ENCODE peak calls at places on chromosomes 4 and X, in ten cellular contexts. One of them, this sample, is unnamed.

GRCh38 chrX:13994681-13995080 is 35.0 kb downstream of the GEMIN8 start:
- DNase-seq in HFF-Myc: no peak
- DNase-seq in GM23338: no peak
- DNase-seq in progenitor cell of endocrine pancreas: no peak
- DNase-seq in IMR-90: no peak
- DNase-seq in CD8-positive, alpha-beta T cell: no peak
- DNase-seq in OCI-LY7: no peak
- DNase-seq in NB4: no peak
- DNase-seq in fibroblast of mammary gland: peak
- DNase-seq in AG10803: no peak
- DNase-seq in this sample: no peak

GRCh38 chr4:10275696-10276095 is 159.1 kb upstream of the WDR1 start:
- DNase-seq in GM23338: no peak
- DNase-seq in NB4: no peak
- DNase-seq in CD8-positive, alpha-beta T cell: no peak
- DNase-seq in HFF-Myc: no peak
- DNase-seq in OCI-LY7: no peak
- DNase-seq in AG10803: peak
- DNase-seq in fibroblast of mammary gland: no peak
- DNase-seq in progenitor cell of endocrine pancreas: no peak
- DNase-seq in IMR-90: no peak
- DNase-seq in this sample: no peak

GRCh38 chrX:12975999-12976558 is 1.2 kb downstream of the TMSB4X start:
- DNase-seq in AG10803: peak
- DNase-seq in GM23338: peak
- DNase-seq in IMR-90: peak
- DNase-seq in CD8-positive, alpha-beta T cell: peak
- DNase-seq in fibroblast of mammary gland: no peak
- DNase-seq in OCI-LY7: peak
- DNase-seq in progenitor cell of endocrine pancreas: no peak
- DNase-seq in HFF-Myc: no peak
- DNase-seq in NB4: peak
- DNase-seq in this sample: no peak

GRCh38 chr4:94548571-94548970 is 96.8 kb downstream of the PDLIM5 start:
- DNase-seq in AG10803: peak
- DNase-seq in fibroblast of mammary gland: peak
- DNase-seq in NB4: peak
- DNase-seq in CD8-positive, alpha-beta T cell: no peak
- DNase-seq in HFF-Myc: no peak
- DNase-seq in progenitor cell of endocrine pancreas: no peak
- DNase-seq in OCI-LY7: no peak
- DNase-seq in GM23338: peak
- DNase-seq in IMR-90: peak
- DNase-seq in this sample: no peak

GRCh38 chr4:7546809-7547367 is 112.2 kb upstream of the PSAPL1 start:
- DNase-seq in IMR-90: peak
- DNase-seq in GM23338: no peak
- DNase-seq in progenitor cell of endocrine pancreas: no peak
- DNase-seq in OCI-LY7: no peak
- DNase-seq in AG10803: peak
- DNase-seq in CD8-positive, alpha-beta T cell: no peak
- DNase-seq in fibroblast of mammary gland: peak
- DNase-seq in NB4: no peak
- DNase-seq in HFF-Myc: peak
- DNase-seq in this sample: no peak

GRCh38 chrX:21972721-21973120 is 32.2 kb downstream of the SMS start:
- DNase-seq in GM23338: peak
- DNase-seq in CD8-positive, alpha-beta T cell: peak
- DNase-seq in OCI-LY7: no peak
- DNase-seq in progenitor cell of endocrine pancreas: no peak
- DNase-seq in HFF-Myc: no peak
- DNase-seq in NB4: peak
- DNase-seq in IMR-90: peak
- DNase-seq in fibroblast of mammary gland: peak
- DNase-seq in AG10803: peak
- DNase-seq in this sample: no peak

GRCh38 chrX:46730765-46731164 is 28.2 kb downstream of the SLC9A7 start:
- DNase-seq in IMR-90: no peak
- DNase-seq in HFF-Myc: no peak
- DNase-seq in fibroblast of mammary gland: no peak
- DNase-seq in CD8-positive, alpha-beta T cell: no peak
- DNase-seq in OCI-LY7: no peak
- DNase-seq in AG10803: no peak
- DNase-seq in NB4: no peak
- DNase-seq in GM23338: no peak
- DNase-seq in progenitor cell of endocrine pancreas: no peak
- DNase-seq in this sample: no peak

GRCh38 chrX:132954323-132954722 is 4.1 kb downstream of the HS6ST2 start:
- DNase-seq in fibroblast of mammary gland: no peak
- DNase-seq in IMR-90: no peak
- DNase-seq in progenitor cell of endocrine pancreas: no peak
- DNase-seq in AG10803: no peak
- DNase-seq in NB4: no peak
- DNase-seq in GM23338: no peak
- DNase-seq in OCI-LY7: no peak
- DNase-seq in HFF-Myc: no peak
- DNase-seq in CD8-positive, alpha-beta T cell: no peak
- DNase-seq in this sample: no peak

GRCh38 chr4:85707591-85707990 is 232.6 kb downstream of the ARHGAP24 start:
- DNase-seq in CD8-positive, alpha-beta T cell: no peak
- DNase-seq in IMR-90: no peak
- DNase-seq in fibroblast of mammary gland: no peak
- DNase-seq in GM23338: no peak
- DNase-seq in HFF-Myc: no peak
- DNase-seq in AG10803: no peak
- DNase-seq in NB4: no peak
- DNase-seq in progenitor cell of endocrine pancreas: no peak
- DNase-seq in OCI-LY7: peak
- DNase-seq in this sample: peak

GRCh38 chr4:85713005-85713404 is 238.1 kb downstream of the ARHGAP24 start:
- DNase-seq in AG10803: no peak
- DNase-seq in CD8-positive, alpha-beta T cell: no peak
- DNase-seq in fibroblast of mammary gland: no peak
- DNase-seq in OCI-LY7: peak
- DNase-seq in GM23338: no peak
- DNase-seq in NB4: no peak
- DNase-seq in HFF-Myc: no peak
- DNase-seq in progenitor cell of endocrine pancreas: no peak
- DNase-seq in IMR-90: no peak
- DNase-seq in this sample: no peak

GRCh38 chr4:85703098-85703497 is 228.1 kb downstream of the ARHGAP24 start:
- DNase-seq in progenitor cell of endocrine pancreas: no peak
- DNase-seq in NB4: no peak
- DNase-seq in CD8-positive, alpha-beta T cell: no peak
- DNase-seq in HFF-Myc: no peak
- DNase-seq in OCI-LY7: peak
- DNase-seq in fibroblast of mammary gland: peak
- DNase-seq in GM23338: no peak
- DNase-seq in AG10803: peak
- DNase-seq in IMR-90: no peak
- DNase-seq in this sample: no peak

DNA sequence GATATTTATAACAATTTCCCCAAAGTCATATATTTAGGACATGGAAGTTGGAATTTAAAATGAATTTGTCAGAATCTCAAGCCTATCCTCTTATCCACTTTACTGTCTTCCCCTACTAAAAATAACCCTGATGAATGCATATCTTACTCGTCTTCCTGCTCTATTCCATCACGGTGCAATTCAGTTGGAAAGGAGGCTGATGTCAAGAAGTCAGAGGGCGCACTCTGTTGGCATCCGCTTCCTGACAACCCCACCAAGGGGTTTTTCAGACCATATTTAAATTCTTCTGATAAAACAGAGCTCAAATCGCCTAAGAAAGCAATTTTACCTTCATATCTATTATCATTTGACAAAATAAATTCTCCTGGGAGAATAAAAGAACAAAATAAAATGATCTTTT is 233.5 kb downstream of the ARHGAP24 start:
- DNase-seq in IMR-90: no peak
- DNase-seq in GM23338: peak
- DNase-seq in OCI-LY7: no peak
- DNase-seq in CD8-positive, alpha-beta T cell: no peak
- DNase-seq in AG10803: no peak
- DNase-seq in fibroblast of mammary gland: no peak
- DNase-seq in NB4: no peak
- DNase-seq in progenitor cell of endocrine pancreas: no peak
- DNase-seq in HFF-Myc: no peak
- DNase-seq in this sample: no peak
- TF ChIP-seq CTCF in IMR-90: no peak
- TF ChIP-seq CTCF in GM23338: peak
- TF ChIP-seq CTCF in OCI-LY7: peak
- TF ChIP-seq CTCF in CD8-positive, alpha-beta T cell: no peak
- TF ChIP-seq CTCF in AG10803: no peak
- TF ChIP-seq CTCF in fibroblast of mammary gland: no peak
- TF ChIP-seq CTCF in NB4: no peak
- TF ChIP-seq CTCF in progenitor cell of endocrine pancreas: no peak
- TF ChIP-seq CTCF in HFF-Myc: no peak
- TF ChIP-seq CTCF in this sample: no peak

GRCh38 chr4:123393696-123394095 is 2.9 kb upstream of the SPRY1 start:
- DNase-seq in AG10803: no peak
- DNase-seq in CD8-positive, alpha-beta T cell: no peak
- DNase-seq in GM23338: no peak
- DNase-seq in progenitor cell of endocrine pancreas: no peak
- DNase-seq in fibroblast of mammary gland: no peak
- DNase-seq in OCI-LY7: no peak
- DNase-seq in IMR-90: no peak
- DNase-seq in NB4: no peak
- DNase-seq in HFF-Myc: no peak
- DNase-seq in this sample: no peak

GRCh38 chr4:123396294-123397275 is at the start of gene SPRY1:
- DNase-seq in NB4: peak
- DNase-seq in GM23338: peak
- DNase-seq in progenitor cell of endocrine pancreas: peak
- DNase-seq in OCI-LY7: peak
- DNase-seq in fibroblast of mammary gland: peak
- DNase-seq in HFF-Myc: peak
- DNase-seq in IMR-90: peak
- DNase-seq in CD8-positive, alpha-beta T cell: peak
- DNase-seq in AG10803: peak
- DNase-seq in this sample: peak

GRCh38 chr4:123386608-123387007 is 10.0 kb upstream of the SPRY1 start:
- DNase-seq in progenitor cell of endocrine pancreas: no peak
- DNase-seq in IMR-90: peak
- DNase-seq in GM23338: no peak
- DNase-seq in HFF-Myc: no peak
- DNase-seq in AG10803: no peak
- DNase-seq in fibroblast of mammary gland: no peak
- DNase-seq in NB4: no peak
- DNase-seq in CD8-positive, alpha-beta T cell: no peak
- DNase-seq in OCI-LY7: no peak
- DNase-seq in this sample: no peak

GRCh38 chr4:123390846-123391456 is 5.6 kb upstream of the SPRY1 start:
- DNase-seq in fibroblast of mammary gland: peak
- DNase-seq in HFF-Myc: no peak
- DNase-seq in OCI-LY7: peak
- DNase-seq in AG10803: peak
- DNase-seq in NB4: peak
- DNase-seq in IMR-90: peak
- DNase-seq in progenitor cell of endocrine pancreas: no peak
- DNase-seq in CD8-positive, alpha-beta T cell: no peak
- DNase-seq in GM23338: peak
- DNase-seq in this sample: peak
- TF ChIP-seq CTCF in fibroblast of mammary gland: peak
- TF ChIP-seq CTCF in HFF-Myc: peak
- TF ChIP-seq CTCF in OCI-LY7: peak
- TF ChIP-seq CTCF in AG10803: peak
- TF ChIP-seq CTCF in NB4: peak
- TF ChIP-seq CTCF in IMR-90: peak
- TF ChIP-seq CTCF in progenitor cell of endocrine pancreas: peak
- TF ChIP-seq CTCF in CD8-positive, alpha-beta T cell: peak
- TF ChIP-seq CTCF in GM23338: peak
- TF ChIP-seq CTCF in this sample: peak

GRCh38 chr4:142356797-142357196 is 489.3 kb downstream of the INPP4B start:
- DNase-seq in CD8-positive, alpha-beta T cell: no peak
- DNase-seq in OCI-LY7: no peak
- DNase-seq in progenitor cell of endocrine pancreas: no peak
- DNase-seq in GM23338: no peak
- DNase-seq in fibroblast of mammary gland: no peak
- DNase-seq in IMR-90: no peak
- DNase-seq in AG10803: no peak
- DNase-seq in HFF-Myc: no peak
- DNase-seq in NB4: no peak
- DNase-seq in this sample: no peak
- TF ChIP-seq CTCF in CD8-positive, alpha-beta T cell: no peak
- TF ChIP-seq CTCF in OCI-LY7: no peak
- TF ChIP-seq CTCF in progenitor cell of endocrine pancreas: no peak
- TF ChIP-seq CTCF in GM23338: peak
- TF ChIP-seq CTCF in fibroblast of mammary gland: no peak
- TF ChIP-seq CTCF in IMR-90: no peak
- TF ChIP-seq CTCF in AG10803: no peak
- TF ChIP-seq CTCF in HFF-Myc: no peak
- TF ChIP-seq CTCF in NB4: no peak
- TF ChIP-seq CTCF in this sample: no peak

GRCh38 chr4:1218892-1219552 is 29.9 kb downstream of the CTBP1 start:
- DNase-seq in progenitor cell of endocrine pancreas: no peak
- DNase-seq in fibroblast of mammary gland: no peak
- DNase-seq in CD8-positive, alpha-beta T cell: no peak
- DNase-seq in AG10803: no peak
- DNase-seq in NB4: peak
- DNase-seq in IMR-90: no peak
- DNase-seq in GM23338: no peak
- DNase-seq in HFF-Myc: no peak
- DNase-seq in OCI-LY7: peak
- DNase-seq in this sample: peak

GRCh38 chr4:1217366-1217765 is 31.6 kb downstream of the CTBP1 start:
- DNase-seq in NB4: no peak
- DNase-seq in OCI-LY7: no peak
- DNase-seq in IMR-90: no peak
- DNase-seq in HFF-Myc: no peak
- DNase-seq in AG10803: no peak
- DNase-seq in fibroblast of mammary gland: no peak
- DNase-seq in GM23338: no peak
- DNase-seq in CD8-positive, alpha-beta T cell: no peak
- DNase-seq in progenitor cell of endocrine pancreas: no peak
- DNase-seq in this sample: no peak

GRCh38 chr4:1215347-1216075 is 33.4 kb downstream of the CTBP1 start:
- DNase-seq in AG10803: no peak
- DNase-seq in progenitor cell of endocrine pancreas: no peak
- DNase-seq in OCI-LY7: peak
- DNase-seq in IMR-90: no peak
- DNase-seq in NB4: no peak
- DNase-seq in fibroblast of mammary gland: peak
- DNase-seq in GM23338: no peak
- DNase-seq in CD8-positive, alpha-beta T cell: no peak
- DNase-seq in HFF-Myc: no peak
- DNase-seq in this sample: peak

GRCh38 chr4:1216076-1216614 is 32.8 kb downstream of the CTBP1 start:
- DNase-seq in CD8-positive, alpha-beta T cell: no peak
- DNase-seq in fibroblast of mammary gland: no peak
- DNase-seq in progenitor cell of endocrine pancreas: no peak
- DNase-seq in AG10803: no peak
- DNase-seq in OCI-LY7: no peak
- DNase-seq in HFF-Myc: no peak
- DNase-seq in IMR-90: no peak
- DNase-seq in GM23338: no peak
- DNase-seq in NB4: no peak
- DNase-seq in this sample: no peak

DNA sequence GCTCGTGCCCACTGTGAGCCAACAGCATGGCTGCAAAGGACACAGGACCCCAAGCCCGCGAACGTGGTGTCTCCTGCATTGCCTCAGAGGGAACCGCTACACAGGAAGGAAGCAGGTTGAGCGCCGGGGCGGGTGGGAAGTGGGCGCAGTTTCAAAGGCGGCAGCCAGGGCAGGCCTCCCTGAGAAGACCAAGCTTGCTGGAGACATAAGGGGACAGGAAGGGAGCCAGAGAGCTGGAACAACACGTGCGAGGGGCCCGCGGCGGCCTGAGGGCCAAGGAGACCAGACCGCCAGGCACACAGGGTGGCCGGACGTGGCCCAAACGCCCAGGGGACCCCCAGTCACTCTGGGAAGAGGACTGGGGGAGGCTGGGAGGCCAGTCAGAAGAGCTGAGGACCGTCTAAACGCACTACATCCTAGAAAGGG is 32.0 kb downstream of the CTBP1 start:
- DNase-seq in progenitor cell of endocrine pancreas: no peak
- DNase-seq in NB4: no peak
- DNase-seq in GM23338: no peak
- DNase-seq in AG10803: no peak
- DNase-seq in HFF-Myc: no peak
- DNase-seq in IMR-90: no peak
- DNase-seq in OCI-LY7: peak
- DNase-seq in fibroblast of mammary gland: no peak
- DNase-seq in CD8-positive, alpha-beta T cell: peak
- DNase-seq in this sample: peak
- TF ChIP-seq CTCF in progenitor cell of endocrine pancreas: no peak
- TF ChIP-seq CTCF in NB4: no peak
- TF ChIP-seq CTCF in GM23338: no peak
- TF ChIP-seq CTCF in AG10803: no peak
- TF ChIP-seq CTCF in HFF-Myc: no peak
- TF ChIP-seq CTCF in IMR-90: no peak
- TF ChIP-seq CTCF in OCI-LY7: no peak
- TF ChIP-seq CTCF in fibroblast of mammary gland: no peak
- TF ChIP-seq CTCF in CD8-positive, alpha-beta T cell: no peak
- TF ChIP-seq CTCF in this sample: no peak

This sample was measured in GM13976.